ENCODE peak calls at places on chromosomes 5 and 9, in nine cellular contexts. L is SW 1271; C is T-cell; Y is activated T-helper 1 cell treated with Interleukin-2 at 50 U/mL for 16 hours; M is Right ventricle myocardium superior; H is effector memory CD4-positive, alpha-beta T cell; F is hypothalamus; Q is renal cortical epithelial cell; U is gastrocnemius medialis. D is an unnamed sample.

GRCh38 chr9:87604886-87605588 is 107.4 kb downstream of the DAPK1 start:
- DNase-seq in M (no peak), H (no peak), L (no peak), F (no peak), Y (no peak), Q (no peak), C (no peak), U (no peak), D (no peak)

GRCh38 chr5:119022017-119022745 is 33.8 kb upstream of the DTWD2 start:
- DNase-seq in Q (peak; percentile 66), U (no peak), Y (no peak), H (no peak), F (no peak), L (peak; percentile 33), M (no peak), C (no peak), D (peak; percentile 47)

GRCh38 chr9:133115604-133116345 is 5.3 kb downstream of the RALGDS start:
- DNase-seq in C (no peak), H (no peak), F (no peak), M (peak; percentile 40), U (no peak), Q (no peak), Y (no peak), L (no peak), D (no peak)

GRCh38 chr9:34986541-34987047 is 3.0 kb upstream of the DNAJB5 start:
- DNase-seq in U (peak; percentile 30), L (no peak), Y (no peak), M (peak; percentile 56), F (peak; percentile 76), Q (no peak), C (no peak), H (peak; percentile 48), D (no peak)

GRCh38 chr5:151718653-151719052 is 31.9 kb upstream of the SPARC start:
- DNase-seq in C (no peak), Y (no peak), U (no peak), Q (no peak), F (no peak), H (no peak), L (no peak), M (no peak), D (no peak)

GRCh38 chr9:77131411-77131810 is 45.9 kb upstream of the VPS13A start:
- DNase-seq in C (no peak), L (no peak), H (no peak), Q (no peak), M (no peak), U (no peak), Y (no peak), F (no peak), D (no peak)

GRCh38 chr5:84292000-84292642 is 92.6 kb downstream of the EDIL3 start:
- DNase-seq in U (no peak), Q (no peak), L (no peak), Y (no peak), H (no peak), M (no peak), F (no peak), C (no peak), D (no peak)

GRCh38 chr5:142839711-142840441 is 69.7 kb downstream of the ARHGAP26 start:
- DNase-seq in F (no peak), C (no peak), Q (peak; percentile 64), U (peak; percentile 69), H (no peak), M (peak; percentile 74), L (no peak), Y (no peak), D (no peak)

GRCh38 chr5:219492-219891 is 1.4 kb downstream of the SDHA start:
- DNase-seq in Q (peak; percentile 47), L (no peak), M (no peak), U (no peak), H (no peak), Y (no peak), F (no peak), C (peak; percentile 30), D (no peak)

GRCh38 chr5:124176692-124177091 is 569.7 kb downstream of the ZNF608 start:
- DNase-seq in Y (no peak), M (peak; percentile 38), Q (peak; percentile 21), U (peak; percentile 34), H (no peak), F (no peak), C (no peak), L (no peak), D (no peak)